ENCODE peak calls at places on chromosomes 12 and 14, in ten cellular contexts. Q is adrenal gland, T is tibial artery, Y is cardiac muscle cell, R is lower lobe of right lung, O is right lobe of liver, D is stomach, P is left lung, Z is neural progenitor cell, E is heart right ventricle. H is an unnamed sample. For H3K4me1 and H3K27me3, the result is how much of the 10 kb centered on the place peaks cover.

GRCh38 chr14:83909507-83909906 is 1620.4 kb upstream of the FLRT2 start:
- DNase-seq in P (no peak), O (no peak), E (no peak), Y (no peak), R (no peak), T (no peak), Z (no peak), Q (no peak), D (no peak), H (no peak)

GRCh38 chr12:114579389-114579788 is 104.6 kb downstream of the TBX3 start:
- DNase-seq in P (no peak), Z (no peak), Y (no peak), T (no peak), R (no peak), O (no peak), Q (no peak), E (no peak), D (no peak), H (no peak)

GRCh38 chr12:28780960-28781359 is 368.1 kb upstream of the FAR2 start:
- DNase-seq in D (no peak), E (no peak), T (no peak), O (no peak), P (no peak), Y (no peak), Q (no peak), R (no peak), Z (no peak), H (no peak)

GRCh38 chr12:106780010-106780625 is 5.6 kb downstream of the RIC8B start:
- DNase-seq in Z (no peak), E (no peak), O (no peak), T (no peak), P (no peak), Q (no peak), D (no peak), Y (no peak), R (no peak), H (no peak)

GRCh38 chr12:69056743-69057515 is 124.0 kb upstream of the CPM start:
- DNase-seq in Y (no peak), E (no peak), D (no peak), O (no peak), Z (no peak), R (no peak), P (no peak), T (no peak), Q (no peak), H (no peak)

GRCh38 chr12:45565590-45565989 is 163.9 kb upstream of the ARID2 start:
- DNase-seq in Q (no peak), T (no peak), O (no peak), D (no peak), E (no peak), R (no peak), Y (no peak), P (no peak), Z (no peak), H (no peak)

GRCh38 chr12:45232771-45233372 is 17.0 kb downstream of the ANO6 start:
- DNase-seq in R (no peak), P (peak), Q (peak), E (no peak), D (peak), O (no peak), T (peak), Z (no peak), Y (no peak), H (peak)

GRCh38 chr12:52389313-52390207 is 4.1 kb upstream of the KRT84 start:
- DNase-seq in E (no peak), T (no peak), Y (no peak), D (no peak), Q (no peak), Z (no peak), P (no peak), R (no peak), O (no peak), H (no peak)

GRCh38 chr14:103220982-103221641 is 97.9 kb downstream of the TNFAIP2 start:
- DNase-seq in R (no peak), Q (no peak), O (no peak), P (no peak), E (no peak), Z (no peak), T (no peak), D (no peak), Y (no peak), H (no peak)

GRCh38 chr12:62726471-62726980 is 208.4 kb downstream of the PPM1H start:
- DNase-seq in E (no peak), P (no peak), T (no peak), O (no peak), Y (no peak), Z (no peak), D (no peak), R (no peak), Q (no peak), H (no peak)
- H3K4me1 ChIP-seq in E (under half), P (half or more), T (under half), O (under half), Y (under half), Z (under half), D (half or more), R (under half), Q (under half), H (under half)

DNA sequence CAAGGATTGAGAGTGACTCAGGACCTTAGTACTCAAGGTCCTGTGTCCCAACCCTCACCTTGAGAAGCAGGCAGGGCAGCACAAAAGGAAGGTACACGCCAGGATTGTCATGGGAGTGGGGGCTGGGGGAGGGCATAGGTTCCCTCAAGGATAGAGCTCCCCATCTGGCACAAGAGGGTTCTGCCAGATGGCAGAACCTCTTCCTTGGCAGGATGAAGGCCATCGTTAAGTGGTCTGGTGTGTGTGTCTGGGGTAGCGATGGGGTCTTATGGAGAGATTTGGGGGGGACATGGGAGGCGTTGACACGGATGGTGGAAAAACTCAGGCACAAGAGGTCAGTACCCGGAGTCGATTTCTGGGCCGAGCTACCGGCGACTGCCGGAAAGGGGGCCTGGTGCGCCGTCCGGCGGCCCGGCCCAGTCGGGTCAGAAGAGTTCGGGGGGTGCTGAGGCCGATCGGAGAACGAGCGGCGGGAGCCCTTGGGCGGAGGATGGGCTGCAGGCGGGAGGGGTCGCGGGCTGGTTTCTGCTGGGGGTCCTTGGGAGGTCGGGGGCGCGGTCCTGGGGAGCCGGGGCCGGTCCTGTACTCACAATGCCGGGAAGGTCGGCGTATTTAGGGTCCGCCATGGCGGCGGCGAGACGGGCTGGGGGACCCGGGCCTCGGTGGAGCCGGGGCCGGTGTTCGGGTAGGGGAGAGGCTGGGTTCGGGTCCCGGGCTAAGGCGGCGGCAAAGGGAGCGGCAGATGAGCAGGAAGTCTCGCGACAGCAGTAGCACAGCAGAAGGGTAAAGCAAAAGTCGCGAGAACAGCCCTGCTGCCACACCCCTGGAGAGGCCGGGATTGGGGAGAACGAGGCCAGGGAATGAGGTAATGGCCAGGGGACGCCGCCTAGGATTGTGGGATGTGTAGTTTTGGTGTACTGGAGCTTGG is at the start of gene DCTN2:
- DNase-seq in E (peak), Q (peak), D (peak), R (peak), Z (peak), O (peak), P (peak), T (peak), Y (peak), H (peak)
- TF ChIP-seq CTCF in E (peak), Q (peak), D (peak), R (no peak), Z (peak), O (no peak), P (no peak), T (no peak), Y (peak), H (peak)

GRCh38 chr12:132611620-132612019 is 1.2 kb upstream of the LRCOL1 start:
- DNase-seq in Z (no peak), O (no peak), T (no peak), Y (no peak), D (no peak), E (no peak), Q (no peak), R (no peak), P (no peak), H (no peak)
- H3K27me3 ChIP-seq in Z (half or more), O (under half), T (half or more), Y (half or more), D (half or more), E (under half), Q (under half), R (under half), P (under half), H (under half)

GRCh38 chr14:99755629-99756603 is 37.3 kb upstream of the EML1 start:
- DNase-seq in Y (no peak), Z (no peak), Q (peak), P (peak), T (peak), E (peak), D (peak), R (peak), O (peak), H (peak)
- H3K4me1 ChIP-seq in Y (under half), Z (under half), Q (half or more), P (under half), T (under half), E (half or more), D (half or more), R (under half), O (under half), H (half or more)

GRCh38 chr14:29421156-29421728 is 506.4 kb downstream of the PRKD1 start:
- DNase-seq in R (no peak), O (no peak), Y (no peak), E (no peak), T (no peak), P (no peak), Z (no peak), D (no peak), Q (no peak), H (no peak)
- TF ChIP-seq CTCF in R (no peak), O (no peak), Y (no peak), E (no peak), T (no peak), P (no peak), Z (no peak), D (no peak), Q (no peak), H (no peak)

DNA sequence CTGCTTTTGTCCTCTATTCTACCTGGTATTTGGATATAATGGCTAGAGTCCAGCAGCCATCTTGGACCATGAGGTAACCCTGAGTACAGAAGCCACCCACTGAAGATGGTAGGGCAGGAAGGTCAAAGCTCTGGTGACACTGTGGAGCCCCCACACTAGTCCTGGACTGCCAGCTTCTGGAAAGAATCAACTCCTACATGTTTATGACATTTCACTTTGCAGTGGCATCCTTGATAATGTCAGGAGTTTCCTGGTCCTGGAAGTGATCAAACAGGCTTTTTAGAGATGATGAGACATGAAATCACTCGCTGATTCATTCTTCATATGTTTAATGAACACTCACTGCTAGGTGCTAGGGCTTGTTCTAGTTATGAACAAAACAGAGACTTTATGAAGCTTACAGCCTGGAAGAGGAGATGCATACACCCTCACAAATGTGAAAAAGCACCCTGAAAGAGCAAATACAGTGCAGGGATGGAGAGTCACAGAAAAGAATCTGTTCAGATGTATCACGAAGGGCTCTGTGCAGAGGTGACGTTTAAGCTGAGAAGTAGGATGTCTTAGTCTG is 15.8 kb upstream of the HNF1A start:
- DNase-seq in O (no peak), D (no peak), E (no peak), T (no peak), Z (no peak), P (no peak), Y (no peak), Q (no peak), R (no peak), H (no peak)
- H3K27me3 ChIP-seq in O (under half), D (under half), E (under half), T (under half), Z (under half), P (under half), Y (under half), Q (under half), R (under half), H (under half)

GRCh38 chr12:3251067-3251466 is 173.9 kb downstream of the TSPAN9 start:
- DNase-seq in T (no peak), R (no peak), O (no peak), Q (no peak), D (no peak), Y (no peak), E (no peak), P (no peak), Z (no peak), H (no peak)

GRCh38 chr12:3249081-3249800 is 172.1 kb downstream of the TSPAN9 start:
- DNase-seq in O (no peak), Q (no peak), P (no peak), Y (no peak), E (no peak), T (no peak), D (no peak), Z (no peak), R (no peak), H (no peak)

GRCh38 chr12:3251691-3252090 is 174.5 kb downstream of the TSPAN9 start:
- DNase-seq in O (no peak), E (peak), D (no peak), P (no peak), Z (no peak), T (no peak), Y (no peak), R (no peak), Q (no peak), H (no peak)

GRCh38 chr12:3250034-3250433 is 172.9 kb downstream of the TSPAN9 start:
- DNase-seq in Z (no peak), D (no peak), R (no peak), O (no peak), P (no peak), E (no peak), Y (no peak), T (no peak), Q (no peak), H (no peak)

GRCh38 chr12:3250576-3250975 is 173.4 kb downstream of the TSPAN9 start:
- DNase-seq in E (peak), T (peak), R (no peak), O (peak), D (no peak), P (no peak), Z (no peak), Q (no peak), Y (no peak), H (no peak)
- H3K4me1 ChIP-seq in E (half or more), T (under half), R (under half), O (under half), D (under half), P (under half), Z (under half), Q (under half), Y (half or more), H (under half)

GRCh38 chr12:101021442-101021841 is 188.6 kb downstream of the SLC5A8 start:
- DNase-seq in R (no peak), Z (no peak), T (no peak), Y (no peak), O (no peak), E (no peak), Q (no peak), D (no peak), P (no peak), H (no peak)

GRCh38 chr12:101019193-101019592 is 190.8 kb downstream of the SLC5A8 start:
- DNase-seq in R (no peak), Z (no peak), T (no peak), Q (no peak), O (no peak), D (no peak), E (no peak), P (no peak), Y (no peak), H (no peak)

GRCh38 chr12:101019667-101020066 is 190.4 kb downstream of the SLC5A8 start:
- DNase-seq in P (no peak), Q (no peak), T (no peak), Z (no peak), E (no peak), O (no peak), R (no peak), Y (no peak), D (no peak), H (no peak)

GRCh38 chr12:101021911-101022388 is 188.1 kb downstream of the SLC5A8 start:
- DNase-seq in R (no peak), P (no peak), Z (no peak), Y (no peak), E (no peak), D (no peak), O (no peak), Q (no peak), T (no peak), H (no peak)

DNA sequence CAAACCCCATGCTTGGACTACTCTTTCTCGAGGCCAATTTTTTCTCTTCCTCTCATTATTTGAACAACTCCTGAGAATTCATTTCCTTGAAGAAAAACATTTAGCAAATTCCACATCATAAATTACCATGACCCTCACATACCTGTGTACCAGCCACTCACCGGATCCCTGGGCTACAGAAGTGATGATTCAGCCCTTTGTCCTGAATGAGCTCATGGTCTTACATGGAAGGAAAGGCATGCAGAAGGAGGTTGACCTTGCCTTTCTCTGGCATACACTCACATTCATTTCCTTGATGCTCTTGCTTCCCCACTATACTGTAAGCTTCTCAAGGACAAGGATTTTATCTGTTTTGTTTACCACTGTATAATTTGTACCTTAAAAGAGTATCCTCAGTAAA is 191.5 kb downstream of the SLC5A8 start:
- DNase-seq in P (no peak), R (no peak), D (no peak), Y (no peak), T (no peak), Q (peak), O (no peak), E (no peak), Z (no peak), H (peak)
- TF ChIP-seq CTCF in P (no peak), R (no peak), D (no peak), Y (no peak), T (no peak), Q (no peak), O (no peak), E (no peak), Z (no peak), H (no peak)